ENCODE peak calls at places on chromosomes 13 and 19, in eight cellular contexts. D is heart left ventricle, A is tibial nerve, G is erythroblast, X is sigmoid colon, B is body of pancreas, R is esophagus squamous epithelium, E is IMR-90. P is an unnamed sample.

GRCh38 chr19:45251452-45252354 is 632 bp downstream of the MARK4 start:
- DNase-seq in X (no peak), G (no peak), D (peak), B (peak), A (no peak), E (no peak), R (no peak), P (no peak)

GRCh38 chr19:35251456-35251855 is 2.7 kb downstream of the LSR start:
- DNase-seq in B (no peak), D (no peak), X (no peak), A (no peak), G (no peak), R (no peak), E (no peak), P (no peak)

GRCh38 chr13:51827254-51827653 is 17.7 kb downstream of the TMEM272 start:
- DNase-seq in D (no peak), B (no peak), X (no peak), E (no peak), A (no peak), R (no peak), G (no peak), P (no peak)

GRCh38 chr13:38223093-38223492 is 126.6 kb upstream of the UFM1 start:
- DNase-seq in B (no peak), A (no peak), G (peak), X (no peak), R (no peak), E (peak), D (no peak), P (no peak)

GRCh38 chr19:28331596-28331995 is 881.4 kb downstream of the UQCRFS1 start:
- DNase-seq in R (no peak), A (no peak), D (no peak), E (no peak), G (no peak), X (no peak), B (no peak), P (no peak)

GRCh38 chr19:35211545-35212230 is 16.9 kb downstream of the FAM187B start:
- DNase-seq in R (no peak), A (peak), E (no peak), D (peak), G (no peak), B (no peak), X (peak), P (no peak)

GRCh38 chr19:34962945-34963530 is 991 bp downstream of the ZNF792 start:
- DNase-seq in D (no peak), B (no peak), G (no peak), X (no peak), R (no peak), E (peak), A (no peak), P (no peak)

GRCh38 chr19:44696939-44697669 is 1.8 kb upstream of the CEACAM16 start:
- DNase-seq in G (no peak), R (no peak), B (peak), D (no peak), A (no peak), E (no peak), X (no peak), P (no peak)

GRCh38 chr13:97127842-97128241 is 94.3 kb upstream of the MBNL2 start:
- DNase-seq in X (no peak), E (no peak), G (no peak), D (no peak), B (no peak), A (no peak), R (no peak), P (no peak)

GRCh38 chr13:36530050-36530789 is 97.9 kb downstream of the CCNA1 start:
- DNase-seq in D (no peak), E (no peak), A (no peak), X (no peak), B (no peak), R (no peak), G (no peak), P (no peak)

GRCh38 chr13:41603917-41604316 is 146.6 kb downstream of the RGCC start:
- DNase-seq in G (peak), X (no peak), D (no peak), R (no peak), B (no peak), A (no peak), E (peak), P (peak)

GRCh38 chr19:30222428-30222873 is 149.7 kb upstream of the ZNF536 start:
- DNase-seq in X (no peak), B (peak), R (no peak), D (no peak), A (no peak), E (no peak), G (peak), P (no peak)

GRCh38 chr13:36420437-36420891 is 11.8 kb upstream of the CCNA1 start:
- DNase-seq in G (peak), A (peak), E (peak), B (peak), D (no peak), R (no peak), X (peak), P (no peak)

GRCh38 chr19:41111296-41111695 is 2.9 kb upstream of the CYP2F1 start:
- DNase-seq in A (no peak), B (no peak), G (no peak), X (no peak), R (no peak), E (no peak), D (no peak), P (no peak)

GRCh38 chr13:98942997-98943396 is 34.9 kb downstream of the DOCK9 start:
- DNase-seq in X (no peak), A (no peak), G (peak), B (no peak), E (peak), R (no peak), D (no peak), P (no peak)

GRCh38 chr19:41144403-41144802 is 30.2 kb downstream of the CYP2F1 start:
- DNase-seq in R (peak), D (peak), B (peak), E (peak), G (peak), A (peak), X (peak), P (peak)

GRCh38 chr13:71712988-71713653 is 153.9 kb downstream of the DACH1 start:
- DNase-seq in G (no peak), X (no peak), E (no peak), R (no peak), D (no peak), A (no peak), B (no peak), P (no peak)

GRCh38 chr13:113361406-113361805 is 2.5 kb downstream of the GRTP1 start:
- DNase-seq in B (no peak), G (no peak), E (no peak), D (no peak), A (no peak), R (no peak), X (no peak), P (no peak)

GRCh38 chr13:110925023-110925608 is 10.2 kb upstream of the ANKRD10 start:
- DNase-seq in X (no peak), B (no peak), G (peak), D (no peak), E (no peak), A (no peak), R (no peak), P (no peak)

GRCh38 chr19:30214651-30215051 is 157.5 kb upstream of the ZNF536 start:
- DNase-seq in D (no peak), A (no peak), E (no peak), B (no peak), X (no peak), R (no peak), G (no peak), P (no peak)

GRCh38 chr19:2478324-2478755 is 2.4 kb downstream of the GADD45B start:
- DNase-seq in E (peak), R (no peak), A (peak), X (peak), G (peak), B (peak), D (peak), P (no peak)

GRCh38 chr13:46202188-46202795 is 9.4 kb upstream of the LRRC63 start:
- DNase-seq in D (no peak), G (no peak), E (no peak), R (no peak), B (no peak), A (no peak), X (no peak), P (no peak)

GRCh38 chr19:21127001-21127400 is 14.8 kb upstream of the ZNF431 start:
- DNase-seq in E (no peak), D (no peak), A (no peak), G (no peak), B (no peak), R (no peak), X (no peak), P (no peak)

GRCh38 chr19:1406818-1407661 is at the start of gene DAZAP1:
- DNase-seq in G (peak), D (peak), R (peak), X (peak), B (peak), E (peak), A (peak), P (peak)
- TF ChIP-seq POLR2A in G (peak), D (no peak), R (no peak), X (no peak), B (peak), E (no peak), A (peak), P (peak)

GRCh38 chr13:79491715-79492114 is 10.8 kb downstream of the NDFIP2 start:
- DNase-seq in D (no peak), A (no peak), B (no peak), X (no peak), G (no peak), R (no peak), E (peak), P (no peak)

GRCh38 chr13:79492918-79493594 is 12.1 kb downstream of the NDFIP2 start:
- DNase-seq in X (no peak), E (no peak), B (no peak), A (no peak), R (no peak), D (no peak), G (no peak), P (no peak)

GRCh38 chr13:79492313-79492798 is 11.4 kb downstream of the NDFIP2 start:
- DNase-seq in A (no peak), G (no peak), X (no peak), D (no peak), E (peak), B (no peak), R (no peak), P (no peak)

GRCh38 chr13:79490326-79490725 is 9.4 kb downstream of the NDFIP2 start:
- DNase-seq in R (no peak), E (no peak), A (no peak), G (no peak), B (no peak), D (no peak), X (no peak), P (no peak)

DNA sequence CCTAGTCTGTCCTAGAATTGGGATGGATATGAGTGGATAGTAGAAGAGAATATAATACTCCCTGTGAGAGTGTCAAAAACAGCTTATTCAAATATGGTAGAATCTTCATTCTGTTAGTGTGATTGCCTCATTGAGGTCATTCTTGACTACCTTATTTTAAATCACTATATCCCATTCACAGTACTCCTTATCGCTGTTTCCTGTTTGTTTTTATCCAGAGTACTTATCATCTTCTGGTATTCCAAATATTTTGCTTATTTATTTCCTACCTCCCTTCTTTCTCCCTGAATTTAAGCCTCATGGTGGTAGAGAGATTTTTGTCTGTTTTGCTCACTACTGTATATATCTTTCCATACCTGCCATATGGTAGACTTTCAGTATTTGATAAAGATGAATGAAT is 9.9 kb downstream of the NDFIP2 start:
- DNase-seq in R (no peak), X (no peak), D (no peak), A (no peak), E (no peak), G (no peak), B (no peak), P (no peak)
- TF ChIP-seq POLR2A in R (no peak), X (no peak), D (no peak), A (no peak), E (no peak), G (no peak), B (no peak), P (no peak)

DNA sequence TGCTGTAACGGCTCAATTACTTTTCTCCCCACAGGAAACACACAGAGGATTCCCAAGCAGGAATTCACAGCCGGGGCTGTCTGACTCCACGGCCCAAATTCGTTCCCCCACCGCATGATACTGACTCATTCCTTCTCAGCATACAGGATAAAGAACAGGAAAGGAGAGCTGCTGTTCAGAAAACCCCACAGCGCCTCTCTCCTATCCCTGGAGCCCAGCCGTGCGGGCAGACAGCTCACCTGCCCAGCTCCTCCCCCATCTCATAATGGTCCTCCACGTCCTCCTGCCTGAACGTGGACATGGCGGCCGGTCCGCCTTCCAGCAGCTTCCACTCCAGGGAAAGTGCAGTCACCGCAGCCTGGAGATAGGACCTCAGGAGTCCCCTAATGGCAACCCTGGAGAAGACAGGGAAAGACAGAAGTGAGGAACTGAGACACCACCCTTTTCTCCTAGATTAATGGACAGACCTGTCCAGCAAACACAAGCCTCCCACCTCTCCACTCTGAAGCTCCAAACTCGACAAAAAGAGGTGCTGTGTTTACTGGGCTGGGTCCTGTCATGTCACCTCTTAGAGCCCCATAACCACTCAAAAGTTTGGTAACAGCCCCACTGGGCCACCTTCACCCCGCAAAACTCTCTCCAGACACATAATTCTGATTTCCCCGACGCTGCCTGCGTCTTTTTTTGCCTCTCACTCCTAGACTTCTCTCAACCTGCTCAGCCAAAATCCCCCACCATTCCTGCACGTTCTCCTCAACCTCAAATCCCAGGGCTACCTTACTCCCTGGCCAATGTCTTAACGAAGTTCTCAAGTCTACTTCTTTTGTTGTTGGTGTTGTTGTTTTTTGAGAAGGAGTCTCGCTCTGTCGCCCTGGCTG is 1.2 kb downstream of the DAPK3 start:
- DNase-seq in R (no peak), B (no peak), A (no peak), E (peak), G (no peak), X (peak), D (no peak), P (peak)
- TF ChIP-seq POLR2A in R (peak), B (no peak), A (no peak), E (peak), G (no peak), X (no peak), D (no peak), P (no peak)

GRCh38 chr19:49690656-49691242 is at the start of gene CPT1C:
- DNase-seq in X (peak), A (peak), E (peak), B (peak), R (no peak), G (no peak), D (peak), P (peak)
- TF ChIP-seq POLR2A in X (no peak), A (peak), E (peak), B (peak), R (peak), G (no peak), D (no peak), P (peak)

DNA sequence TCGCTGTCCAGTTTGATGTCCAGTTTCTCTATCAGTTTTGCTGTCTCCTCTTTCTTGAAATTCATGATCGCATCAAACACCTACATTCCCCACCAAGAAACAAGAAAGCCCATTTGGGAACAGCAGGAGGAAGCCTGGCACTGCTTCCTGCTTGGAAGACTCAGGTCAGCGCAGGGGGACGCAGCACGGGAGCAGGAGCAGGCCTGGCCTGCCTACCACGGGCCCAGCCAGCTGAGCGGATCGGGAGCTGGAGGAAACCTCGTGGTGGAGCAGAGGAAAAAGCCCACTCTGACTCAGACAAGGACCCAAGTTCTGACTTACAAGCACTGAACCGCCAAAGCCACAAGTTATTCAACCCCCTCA is 3.9 kb downstream of the EEF2 start:
- DNase-seq in G (no peak), E (no peak), X (no peak), R (no peak), A (no peak), B (no peak), D (no peak), P (no peak)
- TF ChIP-seq POLR2A in G (no peak), E (no peak), X (no peak), R (no peak), A (no peak), B (no peak), D (no peak), P (no peak)

DNA sequence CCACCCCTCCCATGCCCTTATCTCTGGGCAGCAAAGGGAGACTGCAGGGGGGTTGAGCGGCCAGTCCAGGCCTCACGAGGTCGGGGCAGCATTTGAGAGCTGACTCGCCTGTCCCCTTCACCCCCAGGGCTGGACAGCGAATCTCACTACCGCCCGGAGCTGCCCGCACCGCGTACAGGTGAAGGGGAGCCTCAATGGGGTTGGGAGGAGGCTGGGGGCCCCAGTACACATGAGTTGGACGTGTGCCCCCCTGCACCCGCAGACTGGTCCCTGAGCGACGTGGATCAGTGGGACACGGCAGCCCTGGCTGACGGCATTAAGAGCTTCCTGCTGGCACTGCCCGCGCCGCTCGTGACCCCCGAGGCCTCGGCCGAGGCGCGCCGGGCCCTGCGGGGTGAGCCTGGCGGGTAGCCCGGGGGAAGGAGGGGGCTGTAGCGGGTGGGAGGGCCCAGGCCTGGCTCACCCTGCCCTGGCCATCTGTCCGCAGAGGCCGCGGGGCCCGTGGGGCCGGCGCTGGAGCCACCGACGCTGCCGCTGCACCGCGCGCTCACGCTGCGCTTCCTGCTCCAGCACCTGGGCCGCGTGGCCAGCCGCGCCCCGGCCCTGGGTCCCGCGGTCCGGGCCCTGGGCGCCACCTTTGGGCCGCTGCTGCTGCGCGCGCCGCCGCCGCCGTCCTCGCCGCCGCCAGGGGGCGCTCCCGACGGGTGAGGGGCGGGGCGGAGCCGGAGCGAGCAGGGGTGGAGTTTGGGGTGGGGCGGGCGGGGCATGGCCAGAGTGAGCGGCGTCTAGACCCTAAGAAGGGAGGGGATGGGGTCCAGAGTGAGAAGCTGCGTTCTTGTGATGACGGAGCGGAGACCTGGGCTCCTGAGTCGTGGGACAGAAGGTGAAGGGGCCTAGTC is 8.1 kb downstream of the PIK3R2 start:
- DNase-seq in E (peak), A (peak), B (peak), D (peak), R (no peak), G (peak), X (peak), P (peak)
- TF ChIP-seq POLR2A in E (no peak), A (no peak), B (peak), D (no peak), R (no peak), G (peak), X (no peak), P (no peak)

GRCh38 chr19:51889934-51890333 is 2.2 kb upstream of the ZNF577 start:
- DNase-seq in G (no peak), A (no peak), D (no peak), E (no peak), B (no peak), R (no peak), X (no peak), P (no peak)

GRCh38 chr19:51884713-51885112 is 3.0 kb downstream of the ZNF577 start:
- DNase-seq in D (no peak), B (no peak), X (no peak), R (no peak), A (no peak), G (no peak), E (no peak), P (no peak)

GRCh38 chr19:51882518-51882917 is 5.2 kb downstream of the ZNF577 start:
- DNase-seq in A (no peak), E (no peak), X (no peak), G (no peak), R (no peak), B (no peak), D (no peak), P (no peak)

GRCh38 chr19:51891193-51891747 is 3.5 kb upstream of the ZNF577 start:
- DNase-seq in R (no peak), X (no peak), A (no peak), G (no peak), D (no peak), E (no peak), B (no peak), P (no peak)

GRCh38 chr19:51887522-51888498 is at the start of gene ZNF577:
- DNase-seq in A (peak), D (peak), R (peak), X (peak), E (peak), B (peak), G (peak), P (no peak)
- TF ChIP-seq POLR2A in A (peak), D (no peak), R (no peak), X (no peak), E (peak), B (peak), G (peak), P (peak)